ENCODE peak calls at places on chromosome 12, in nine cellular contexts. One of them, this sample, is unnamed.

GRCh38 chr12:105773501-105773900 is 365.3 kb downstream of the NUAK1 start:
- DNase-seq in hepatocyte: no peak
- DNase-seq in IMR-90: no peak
- DNase-seq in testis: no peak
- DNase-seq in neural progenitor cell: no peak
- DNase-seq in sigmoid colon: no peak
- DNase-seq in ovary: no peak
- DNase-seq in osteoblast: no peak
- DNase-seq in tibial artery: no peak
- DNase-seq in this sample: no peak

GRCh38 chr12:27814851-27815591 is 35.0 kb upstream of the MANSC4 start:
- DNase-seq in hepatocyte: no peak
- DNase-seq in sigmoid colon: no peak
- DNase-seq in osteoblast: no peak
- DNase-seq in testis: no peak
- DNase-seq in tibial artery: no peak
- DNase-seq in IMR-90: peak; percentile 21
- DNase-seq in ovary: no peak
- DNase-seq in neural progenitor cell: no peak
- DNase-seq in this sample: no peak

GRCh38 chr12:91988571-91988970 is 157.1 kb downstream of the BTG1 start:
- DNase-seq in tibial artery: no peak
- DNase-seq in sigmoid colon: no peak
- DNase-seq in testis: no peak
- DNase-seq in IMR-90: no peak
- DNase-seq in ovary: no peak
- DNase-seq in osteoblast: no peak
- DNase-seq in hepatocyte: no peak
- DNase-seq in neural progenitor cell: no peak
- DNase-seq in this sample: no peak

GRCh38 chr12:39972119-39972518 is 133.8 kb downstream of the SLC2A13 start:
- DNase-seq in neural progenitor cell: no peak
- DNase-seq in hepatocyte: no peak
- DNase-seq in testis: no peak
- DNase-seq in tibial artery: no peak
- DNase-seq in IMR-90: no peak
- DNase-seq in osteoblast: no peak
- DNase-seq in sigmoid colon: no peak
- DNase-seq in ovary: no peak
- DNase-seq in this sample: no peak

GRCh38 chr12:9030776-9031175 is 41.4 kb downstream of the KLRG1 start:
- DNase-seq in osteoblast: no peak
- DNase-seq in neural progenitor cell: peak; percentile 20
- DNase-seq in tibial artery: no peak
- DNase-seq in sigmoid colon: no peak
- DNase-seq in testis: no peak
- DNase-seq in IMR-90: no peak
- DNase-seq in hepatocyte: no peak
- DNase-seq in ovary: no peak
- DNase-seq in this sample: no peak

GRCh38 chr12:450438-450837 is 9.3 kb upstream of the B4GALNT3 start:
- DNase-seq in tibial artery: no peak
- DNase-seq in osteoblast: no peak
- DNase-seq in ovary: no peak
- DNase-seq in sigmoid colon: no peak
- DNase-seq in IMR-90: no peak
- DNase-seq in hepatocyte: peak; percentile 43
- DNase-seq in neural progenitor cell: no peak
- DNase-seq in testis: no peak
- DNase-seq in this sample: peak; percentile 44

GRCh38 chr12:131687346-131688125 is 23.4 kb upstream of the SFSWAP start:
- DNase-seq in osteoblast: peak; percentile 38
- DNase-seq in neural progenitor cell: no peak
- DNase-seq in ovary: no peak
- DNase-seq in tibial artery: no peak
- DNase-seq in sigmoid colon: no peak
- DNase-seq in testis: no peak
- DNase-seq in IMR-90: no peak
- DNase-seq in hepatocyte: no peak
- DNase-seq in this sample: no peak

GRCh38 chr12:56488041-56488955 is at the start of gene GLS2:
- DNase-seq in ovary: peak; percentile 70
- DNase-seq in neural progenitor cell: peak; percentile 79
- DNase-seq in osteoblast: peak; percentile 98
- DNase-seq in tibial artery: peak; percentile 76
- DNase-seq in IMR-90: peak; percentile 73
- DNase-seq in testis: peak; percentile 90
- DNase-seq in hepatocyte: peak; percentile 83
- DNase-seq in sigmoid colon: peak; percentile 87
- DNase-seq in this sample: peak; percentile 86

GRCh38 chr12:108722992-108723766 is 8.1 kb downstream of the CORO1C start:
- DNase-seq in tibial artery: peak; percentile 66
- DNase-seq in osteoblast: peak; percentile 75
- DNase-seq in sigmoid colon: peak; percentile 82
- DNase-seq in ovary: no peak
- DNase-seq in IMR-90: peak; percentile 95
- DNase-seq in neural progenitor cell: no peak
- DNase-seq in testis: no peak
- DNase-seq in hepatocyte: no peak
- DNase-seq in this sample: peak; percentile 55

GRCh38 chr12:86834217-86834616 is 578.0 kb upstream of the MGAT4C start:
- DNase-seq in testis: no peak
- DNase-seq in hepatocyte: no peak
- DNase-seq in tibial artery: no peak
- DNase-seq in neural progenitor cell: no peak
- DNase-seq in ovary: no peak
- DNase-seq in sigmoid colon: no peak
- DNase-seq in osteoblast: no peak
- DNase-seq in IMR-90: no peak
- DNase-seq in this sample: no peak

GRCh38 chr12:131103614-131104463 is 150.1 kb downstream of the ADGRD1 start:
- DNase-seq in testis: no peak
- DNase-seq in osteoblast: peak; percentile 61
- DNase-seq in neural progenitor cell: peak; percentile 47
- DNase-seq in IMR-90: no peak
- DNase-seq in tibial artery: peak; percentile 17
- DNase-seq in ovary: peak; percentile 15
- DNase-seq in hepatocyte: no peak
- DNase-seq in sigmoid colon: peak; percentile 66
- DNase-seq in this sample: no peak

DNA sequence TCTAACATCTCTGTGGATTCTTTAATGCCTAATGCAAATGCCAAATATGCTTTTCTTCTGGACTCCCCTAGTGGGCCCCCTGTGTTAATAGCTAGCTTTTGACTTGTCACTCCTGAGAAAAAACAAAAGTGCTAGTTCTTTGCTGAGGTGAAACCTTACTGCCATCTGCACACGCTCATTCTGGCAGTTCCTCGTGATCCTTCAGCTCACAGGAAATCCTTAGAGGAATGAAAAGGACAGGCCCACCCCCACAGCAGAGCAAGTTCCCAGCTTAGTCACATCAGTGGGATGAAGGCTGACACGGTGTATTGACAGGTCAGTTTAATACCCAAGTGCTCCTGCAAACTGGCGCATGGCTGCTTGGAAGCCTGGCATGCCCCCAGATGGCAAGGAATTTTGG is 165.1 kb upstream of the ATP2B1 start:
- DNase-seq in neural progenitor cell: no peak
- DNase-seq in hepatocyte: no peak
- DNase-seq in osteoblast: no peak
- DNase-seq in sigmoid colon: no peak
- DNase-seq in IMR-90: peak; percentile 52
- DNase-seq in testis: no peak
- DNase-seq in ovary: no peak
- DNase-seq in tibial artery: no peak
- DNase-seq in this sample: no peak
- TF ChIP-seq CTCF in neural progenitor cell: no peak
- TF ChIP-seq CTCF in hepatocyte: no peak
- TF ChIP-seq CTCF in osteoblast: peak; percentile 7
- TF ChIP-seq CTCF in sigmoid colon: no peak
- TF ChIP-seq CTCF in IMR-90: no peak
- TF ChIP-seq CTCF in testis: no peak
- TF ChIP-seq CTCF in ovary: no peak
- TF ChIP-seq CTCF in tibial artery: no peak
- TF ChIP-seq CTCF in this sample: no peak

GRCh38 chr12:47758584-47758833 is 171 bp downstream of the RAPGEF3 start:
- DNase-seq in osteoblast: no peak
- DNase-seq in sigmoid colon: no peak
- DNase-seq in testis: no peak
- DNase-seq in ovary: no peak
- DNase-seq in tibial artery: no peak
- DNase-seq in hepatocyte: no peak
- DNase-seq in IMR-90: no peak
- DNase-seq in neural progenitor cell: no peak
- DNase-seq in this sample: no peak
- H3K4me1 ChIP-seq in osteoblast: peaks cover 35% of the 10 kb centered on the region
- H3K4me1 ChIP-seq in sigmoid colon: peaks cover 23% of the 10 kb centered on the region
- H3K4me1 ChIP-seq in testis: peaks cover 44% of the 10 kb centered on the region
- H3K4me1 ChIP-seq in ovary: peaks cover 22% of the 10 kb centered on the region
- H3K4me1 ChIP-seq in tibial artery: peaks cover 57% of the 10 kb centered on the region
- H3K4me1 ChIP-seq in hepatocyte: peaks cover 19% of the 10 kb centered on the region
- H3K4me1 ChIP-seq in IMR-90: peaks cover 12% of the 10 kb centered on the region
- H3K4me1 ChIP-seq in neural progenitor cell: peaks cover 24% of the 10 kb centered on the region
- H3K4me1 ChIP-seq in this sample: peaks cover 50% of the 10 kb centered on the region

GRCh38 chr12:124637586-124637985 is 70.2 kb upstream of the NCOR2 start:
- DNase-seq in hepatocyte: peak; percentile 69
- DNase-seq in sigmoid colon: no peak
- DNase-seq in tibial artery: no peak
- DNase-seq in osteoblast: no peak
- DNase-seq in neural progenitor cell: no peak
- DNase-seq in ovary: no peak
- DNase-seq in IMR-90: no peak
- DNase-seq in testis: no peak
- DNase-seq in this sample: no peak

GRCh38 chr12:124641591-124641990 is 74.2 kb upstream of the NCOR2 start:
- DNase-seq in sigmoid colon: no peak
- DNase-seq in IMR-90: no peak
- DNase-seq in testis: no peak
- DNase-seq in osteoblast: no peak
- DNase-seq in hepatocyte: no peak
- DNase-seq in neural progenitor cell: no peak
- DNase-seq in ovary: no peak
- DNase-seq in tibial artery: peak; percentile 53
- DNase-seq in this sample: no peak

GRCh38 chr12:124637163-124637562 is 69.8 kb upstream of the NCOR2 start:
- DNase-seq in testis: no peak
- DNase-seq in hepatocyte: no peak
- DNase-seq in neural progenitor cell: no peak
- DNase-seq in sigmoid colon: no peak
- DNase-seq in osteoblast: no peak
- DNase-seq in ovary: no peak
- DNase-seq in IMR-90: no peak
- DNase-seq in tibial artery: no peak
- DNase-seq in this sample: no peak

GRCh38 chr12:124640096-124640495 is 72.7 kb upstream of the NCOR2 start:
- DNase-seq in neural progenitor cell: no peak
- DNase-seq in hepatocyte: no peak
- DNase-seq in osteoblast: peak; percentile 94
- DNase-seq in tibial artery: no peak
- DNase-seq in IMR-90: peak; percentile 72
- DNase-seq in sigmoid colon: no peak
- DNase-seq in testis: no peak
- DNase-seq in ovary: no peak
- DNase-seq in this sample: no peak

DNA sequence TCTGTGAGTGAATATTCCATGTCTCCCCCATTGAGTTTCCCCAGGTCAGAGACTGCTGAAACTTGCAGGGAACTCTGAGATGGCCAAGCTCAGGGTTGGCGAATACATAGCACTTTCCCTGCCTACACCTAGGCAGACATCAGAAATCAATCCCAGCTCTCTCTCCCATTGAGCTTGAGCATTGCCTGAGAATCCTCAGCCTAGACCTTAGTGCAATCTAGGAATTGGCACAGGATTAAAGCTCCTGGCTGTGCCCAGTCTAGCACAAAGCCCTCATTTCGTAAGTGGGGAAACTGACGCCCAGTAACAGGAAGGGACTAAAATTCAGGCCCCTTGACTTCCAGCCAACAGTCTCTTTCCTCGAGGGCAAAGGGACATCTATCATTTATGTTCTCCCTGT is 72.0 kb upstream of the NCOR2 start:
- DNase-seq in ovary: no peak
- DNase-seq in sigmoid colon: no peak
- DNase-seq in neural progenitor cell: no peak
- DNase-seq in IMR-90: no peak
- DNase-seq in osteoblast: peak; percentile 49
- DNase-seq in testis: no peak
- DNase-seq in hepatocyte: no peak
- DNase-seq in tibial artery: no peak
- DNase-seq in this sample: no peak
- H3K27ac ChIP-seq in ovary: no peak overlapping the region
- H3K27ac ChIP-seq in sigmoid colon: peak overlapping the region; percentile 33
- H3K27ac ChIP-seq in neural progenitor cell: no peak overlapping the region
- H3K27ac ChIP-seq in IMR-90: no peak overlapping the region
- H3K27ac ChIP-seq in osteoblast: no peak overlapping the region
- H3K27ac ChIP-seq in testis: no peak overlapping the region
- H3K27ac ChIP-seq in hepatocyte: no peak overlapping the region
- H3K27ac ChIP-seq in tibial artery: no peak overlapping the region
- H3K27ac ChIP-seq in this sample: no peak overlapping the region

GRCh38 chr12:113818278-113818677 is 147.8 kb downstream of the RBM19 start:
- DNase-seq in osteoblast: no peak
- DNase-seq in sigmoid colon: no peak
- DNase-seq in IMR-90: peak; percentile 8
- DNase-seq in testis: no peak
- DNase-seq in ovary: no peak
- DNase-seq in neural progenitor cell: no peak
- DNase-seq in hepatocyte: no peak
- DNase-seq in tibial artery: no peak
- DNase-seq in this sample: no peak

GRCh38 chr12:113820842-113821241 is 145.3 kb downstream of the RBM19 start:
- DNase-seq in IMR-90: no peak
- DNase-seq in neural progenitor cell: no peak
- DNase-seq in testis: no peak
- DNase-seq in sigmoid colon: no peak
- DNase-seq in osteoblast: no peak
- DNase-seq in ovary: no peak
- DNase-seq in hepatocyte: no peak
- DNase-seq in tibial artery: no peak
- DNase-seq in this sample: no peak

GRCh38 chr12:113820310-113820709 is 145.8 kb downstream of the RBM19 start:
- DNase-seq in sigmoid colon: no peak
- DNase-seq in tibial artery: no peak
- DNase-seq in osteoblast: no peak
- DNase-seq in testis: no peak
- DNase-seq in ovary: no peak
- DNase-seq in hepatocyte: no peak
- DNase-seq in neural progenitor cell: no peak
- DNase-seq in IMR-90: no peak
- DNase-seq in this sample: no peak

GRCh38 chr12:113819495-113819894 is 146.6 kb downstream of the RBM19 start:
- DNase-seq in testis: no peak
- DNase-seq in neural progenitor cell: peak; percentile 51
- DNase-seq in hepatocyte: no peak
- DNase-seq in tibial artery: no peak
- DNase-seq in IMR-90: no peak
- DNase-seq in osteoblast: no peak
- DNase-seq in ovary: no peak
- DNase-seq in sigmoid colon: no peak
- DNase-seq in this sample: no peak

DNA sequence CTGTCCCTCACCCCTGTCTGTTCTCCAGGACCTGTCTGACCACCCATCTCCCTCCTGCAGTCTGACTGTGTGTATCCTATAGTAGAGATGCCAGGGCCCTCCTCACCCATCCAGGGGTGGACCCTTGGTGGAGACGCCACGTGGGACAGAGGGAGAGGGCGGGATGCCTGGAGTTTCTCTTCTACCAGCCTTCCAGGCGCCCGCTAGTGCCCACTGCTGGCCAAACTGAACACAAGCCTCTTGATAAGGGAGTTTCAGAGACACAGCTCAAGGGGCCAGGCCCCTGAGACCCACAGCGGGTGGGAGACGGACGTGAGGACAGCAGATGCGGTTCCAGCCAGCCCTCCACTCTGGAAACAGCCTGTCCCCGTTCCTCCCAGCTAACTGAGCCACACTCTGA is 147.3 kb downstream of the RBM19 start:
- DNase-seq in tibial artery: no peak
- DNase-seq in testis: peak; percentile 18
- DNase-seq in ovary: no peak
- DNase-seq in hepatocyte: peak; percentile 24
- DNase-seq in sigmoid colon: no peak
- DNase-seq in osteoblast: no peak
- DNase-seq in IMR-90: no peak
- DNase-seq in neural progenitor cell: peak; percentile 78
- DNase-seq in this sample: no peak
- TF ChIP-seq CTCF in tibial artery: no peak
- TF ChIP-seq CTCF in testis: peak; percentile 21
- TF ChIP-seq CTCF in ovary: no peak
- TF ChIP-seq CTCF in hepatocyte: peak; percentile 31
- TF ChIP-seq CTCF in sigmoid colon: no peak
- TF ChIP-seq CTCF in osteoblast: peak; percentile 38
- TF ChIP-seq CTCF in IMR-90: peak; percentile 28
- TF ChIP-seq CTCF in neural progenitor cell: peak; percentile 80
- TF ChIP-seq CTCF in this sample: no peak

This sample was measured in body of pancreas.